ENCODE peak calls at places on chromosomes 16 and 17, in four cellular contexts. F is Calu3, M is colonic mucosa, N is activated gamma-delta T cell treated with Interleukin-2 at 50 U/mL for 16 hours. C is an unnamed sample.

GRCh38 chr16:56195151-56195550 is 3.9 kb downstream of the GNAO1 start:
- DNase-seq in N (no peak), F (no peak), M (no peak), C (no peak)

GRCh38 chr16:30786936-30787612 is at the start of gene ZNF629:
- DNase-seq in F (peak; percentile 78), N (peak; percentile 36), M (peak; percentile 75), C (no peak)

GRCh38 chr17:66716236-66717026 is 118.5 kb upstream of the CACNG5 start:
- DNase-seq in N (no peak), F (no peak), M (no peak), C (no peak)

GRCh38 chr17:57881143-57881542 is 31.3 kb upstream of the MRPS23 start:
- DNase-seq in M (no peak), N (no peak), F (no peak), C (no peak)

GRCh38 chr17:70629902-70630301 is 460.6 kb downstream of the KCNJ2 start:
- DNase-seq in F (no peak), N (no peak), M (no peak), C (no peak)

GRCh38 chr16:82197540-82198240 is 27.7 kb upstream of the MPHOSPH6 start:
- DNase-seq in M (no peak), N (no peak), F (peak; percentile 30), C (no peak)

GRCh38 chr16:68166264-68166663 is 69.7 kb downstream of the ESRP2 start:
- DNase-seq in M (no peak), N (no peak), F (no peak), C (no peak)

GRCh38 chr17:17416007-17416399 is 60.8 kb upstream of the MED9 start:
- DNase-seq in M (peak; percentile 37), F (peak; percentile 17), N (no peak), C (no peak)

GRCh38 chr16:89711601-89712475 is 8.9 kb downstream of the VPS9D1 start:
- DNase-seq in N (peak; percentile 71), F (peak; percentile 75), M (peak; percentile 68), C (peak; percentile 78)

GRCh38 chr16:58280846-58281301 is 14.0 kb downstream of the PRSS54 start:
- DNase-seq in F (peak; percentile 21), N (no peak), M (no peak), C (no peak)

GRCh38 chr17:41976142-41976768 is 9.7 kb downstream of the CNP start:
- DNase-seq in M (no peak), N (no peak), F (no peak), C (no peak)

GRCh38 chr17:76947309-76947708 is 79.1 kb downstream of the MGAT5B start:
- DNase-seq in M (no peak), F (no peak), N (no peak), C (no peak)

GRCh38 chr16:49056546-49056945 is 225.1 kb downstream of the CBLN1 start:
- DNase-seq in M (no peak), N (no peak), F (no peak), C (no peak)

GRCh38 chr16:12231666-12232065 is 255.1 kb downstream of the SNX29 start:
- DNase-seq in F (no peak), N (no peak), M (no peak), C (no peak)

GRCh38 chr16:56679078-56679730 is 3.1 kb upstream of the MT1X start:
- DNase-seq in N (no peak), M (no peak), F (no peak), C (no peak)

GRCh38 chr17:40553694-40554534 is 11.4 kb downstream of the CCR7 start:
- DNase-seq in M (peak; percentile 33), F (no peak), N (no peak), C (no peak)

GRCh38 chr17:44794699-44795413 is 35.2 kb downstream of the GJC1 start:
- DNase-seq in F (no peak), N (no peak), M (no peak), C (no peak)

GRCh38 chr16:20901441-20902112 is 1.0 kb downstream of the LYRM1 start:
- DNase-seq in F (peak; percentile 81), N (peak; percentile 13), M (peak; percentile 65), C (peak; percentile 21)

GRCh38 chr17:44363613-44364159 is at the start of gene FAM171A2:
- DNase-seq in N (peak; percentile 59), M (no peak), F (peak; percentile 87), C (peak; percentile 71)

GRCh38 chr16:10708969-10709368 is 14.2 kb upstream of the TEKT5 start:
- DNase-seq in F (no peak), M (no peak), N (no peak), C (no peak)

GRCh38 chr17:80840011-80840410 is 151.6 kb upstream of the CHMP6 start:
- DNase-seq in N (no peak), M (no peak), F (no peak), C (no peak)

GRCh38 chr16:23999663-24000062 is 163.9 kb downstream of the PRKCB start:
- DNase-seq in F (no peak), M (no peak), N (no peak), C (no peak)

GRCh38 chr17:80327518-80327917 is 66.9 kb downstream of the RNF213 start:
- DNase-seq in N (no peak), M (no peak), F (no peak), C (no peak)

GRCh38 chr17:29709861-29710849 is 87.4 kb upstream of the CORO6 start:
- DNase-seq in F (no peak), M (no peak), N (no peak), C (no peak)

GRCh38 chr17:78600181-78600651 is 23.0 kb upstream of the DNAH17 start:
- DNase-seq in M (no peak), N (no peak), F (peak; percentile 57), C (no peak)

GRCh38 chr17:73498854-73499597 is 145.2 kb downstream of the SDK2 start:
- DNase-seq in F (no peak), M (no peak), N (no peak), C (no peak)

GRCh38 chr16:1194665-1195392 is 30.2 kb downstream of the TPSG1 start:
- DNase-seq in F (peak; percentile 32), M (peak; percentile 24), N (no peak), C (no peak)

GRCh38 chr16:4015991-4016325 is 100.3 kb downstream of the ADCY9 start:
- DNase-seq in F (no peak), M (no peak), N (no peak), C (no peak)

GRCh38 chr16:868846-869822 is 68.6 kb upstream of the GNG13 start:
- DNase-seq in N (no peak), F (no peak), M (no peak), C (no peak)

GRCh38 chr17:57166803-57167202 is 81.8 kb downstream of the AKAP1 start:
- DNase-seq in N (no peak), M (no peak), F (no peak), C (no peak)

GRCh38 chr17:48816438-48816773 is 623 bp downstream of the TTLL6 start:
- DNase-seq in N (no peak), F (no peak), M (no peak), C (no peak)